ENCODE peak calls at places on chromosomes 4 and X, in seven cellular contexts. R, H, L, O, N, S and Y are unnamed samples.

GRCh38 chr4:146288188-146288587 is 73.8 kb downstream of the REELD1 start:
- DNase-seq in R (no peak), H (no peak), L (no peak), O (no peak), N (no peak), S (no peak), Y (no peak)

GRCh38 chr4:28565434-28565833 is 1704.8 kb downstream of the STIM2 start:
- DNase-seq in R (no peak), H (no peak), L (no peak), O (no peak), N (no peak), S (no peak), Y (no peak)

GRCh38 chr4:57342406-57342805 is 232.2 kb upstream of the IGFBP7 start:
- DNase-seq in R (no peak), H (no peak), L (no peak), O (peak; percentile 43), N (no peak), S (no peak), Y (no peak)

GRCh38 chr4:2954358-2955185 is 8.6 kb downstream of the NOP14 start:
- DNase-seq in R (no peak), H (no peak), L (peak; percentile 21), O (no peak), N (peak; percentile 81), S (peak; percentile 23), Y (no peak)

GRCh38 chr4:161252520-161253141 is 911.2 kb downstream of the FSTL5 start:
- DNase-seq in R (peak; percentile 11), H (no peak), L (no peak), O (peak; percentile 24), N (no peak), S (peak; percentile 74), Y (peak; percentile 34)

GRCh38 chrX:127490000-127490399 is 562.2 kb downstream of the ACTRT1 start:
- DNase-seq in R (no peak), H (no peak), L (no peak), O (no peak), N (no peak), S (no peak), Y (no peak)

GRCh38 chr4:20995015-20995414 is 294.8 kb downstream of the PACRGL start:
- DNase-seq in R (no peak), H (no peak), L (no peak), O (no peak), N (no peak), S (no peak), Y (no peak)

GRCh38 chrX:136687457-136687856 is 39.5 kb downstream of the CD40LG start:
- DNase-seq in R (no peak), H (no peak), L (no peak), O (no peak), N (no peak), S (no peak), Y (no peak)

GRCh38 chrX:155819966-155820491 is 61.1 kb upstream of the VAMP7 start:
- DNase-seq in R (peak; percentile 70), H (no peak), L (peak; percentile 46), O (peak; percentile 92), N (peak; percentile 4), S (peak; percentile 66), Y (peak; percentile 72)